ENCODE peak calls at places on chromosome X, in four cellular contexts. One of them, this sample, is unnamed.
A peak's percentile ranks its signal among the peaks of the same experiment; 100 is the strongest.

GRCh38 chrX:118976599-118977340 is 2.4 kb downstream of the LONRF3 start:
- DNase-seq in endothelial cell of umbilical vein: no peak
- DNase-seq in iPS DF 6.9: no peak
- DNase-seq in CD8-positive, alpha-beta T cell: peak; percentile 20
- DNase-seq in this sample: peak; percentile 91

GRCh38 chrX:46444011-46444410 is 101.2 kb downstream of the ZNF674 start:
- DNase-seq in iPS DF 6.9: no peak
- DNase-seq in CD8-positive, alpha-beta T cell: no peak
- DNase-seq in endothelial cell of umbilical vein: peak; percentile 78
- DNase-seq in this sample: no peak

GRCh38 chrX:49991718-49992117 is 69.3 kb downstream of the CLCN5 start:
- DNase-seq in endothelial cell of umbilical vein: no peak
- DNase-seq in CD8-positive, alpha-beta T cell: no peak
- DNase-seq in iPS DF 6.9: no peak
- DNase-seq in this sample: no peak

GRCh38 chrX:68754406-68754805 is 74.4 kb upstream of the EFNB1 start:
- DNase-seq in iPS DF 6.9: no peak
- DNase-seq in CD8-positive, alpha-beta T cell: no peak
- DNase-seq in endothelial cell of umbilical vein: no peak
- DNase-seq in this sample: no peak

GRCh38 chrX:22748093-22748999 is 251.4 kb upstream of the DDX53 start:
- DNase-seq in iPS DF 6.9: no peak
- DNase-seq in CD8-positive, alpha-beta T cell: peak; percentile 41
- DNase-seq in endothelial cell of umbilical vein: peak; percentile 46
- DNase-seq in this sample: peak; percentile 32

GRCh38 chrX:111322231-111322855 is 52.1 kb upstream of the CAPN6 start:
- DNase-seq in iPS DF 6.9: no peak
- DNase-seq in CD8-positive, alpha-beta T cell: no peak
- DNase-seq in endothelial cell of umbilical vein: no peak
- DNase-seq in this sample: no peak

GRCh38 chrX:102155806-102156179 is at the start of gene BEX5:
- DNase-seq in endothelial cell of umbilical vein: peak; percentile 51
- DNase-seq in CD8-positive, alpha-beta T cell: peak; percentile 51
- DNase-seq in iPS DF 6.9: peak; percentile 50
- DNase-seq in this sample: peak; percentile 77

GRCh38 chrX:41542151-41542935 is 95.2 kb downstream of the NYX start:
- DNase-seq in CD8-positive, alpha-beta T cell: no peak
- DNase-seq in endothelial cell of umbilical vein: no peak
- DNase-seq in iPS DF 6.9: no peak
- DNase-seq in this sample: no peak

GRCh38 chrX:108267561-108267960 is 170.7 kb downstream of the COL4A6 start:
- DNase-seq in CD8-positive, alpha-beta T cell: no peak
- DNase-seq in endothelial cell of umbilical vein: no peak
- DNase-seq in iPS DF 6.9: no peak
- DNase-seq in this sample: no peak

GRCh38 chrX:69987691-69988090 is 62.0 kb downstream of the AWAT2 start:
- DNase-seq in CD8-positive, alpha-beta T cell: no peak
- DNase-seq in iPS DF 6.9: no peak
- DNase-seq in endothelial cell of umbilical vein: peak; percentile 7
- DNase-seq in this sample: no peak

GRCh38 chrX:130594453-130594916 is 192.7 kb downstream of the RBMX2 start:
- DNase-seq in CD8-positive, alpha-beta T cell: no peak
- DNase-seq in endothelial cell of umbilical vein: no peak
- DNase-seq in iPS DF 6.9: no peak
- DNase-seq in this sample: no peak

GRCh38 chrX:65750674-65751469 is 83.4 kb downstream of the MSN start:
- DNase-seq in iPS DF 6.9: no peak
- DNase-seq in endothelial cell of umbilical vein: no peak
- DNase-seq in CD8-positive, alpha-beta T cell: peak; percentile 15
- DNase-seq in this sample: peak; percentile 38

GRCh38 chrX:40189018-40189417 is 91.3 kb upstream of the BCOR start:
- DNase-seq in endothelial cell of umbilical vein: no peak
- DNase-seq in CD8-positive, alpha-beta T cell: no peak
- DNase-seq in iPS DF 6.9: no peak
- DNase-seq in this sample: no peak

GRCh38 chrX:130110379-130111219 is at the start of gene ELF4:
- DNase-seq in CD8-positive, alpha-beta T cell: peak; percentile 69
- DNase-seq in endothelial cell of umbilical vein: no peak
- DNase-seq in iPS DF 6.9: no peak
- DNase-seq in this sample: peak; percentile 90

GRCh38 chrX:119008122-119008744 is 33.8 kb downstream of the LONRF3 start:
- DNase-seq in endothelial cell of umbilical vein: peak; percentile 44
- DNase-seq in CD8-positive, alpha-beta T cell: peak; percentile 37
- DNase-seq in iPS DF 6.9: no peak
- DNase-seq in this sample: no peak

GRCh38 chrX:30657542-30658238 is 4.5 kb downstream of the GK start:
- DNase-seq in endothelial cell of umbilical vein: no peak
- DNase-seq in CD8-positive, alpha-beta T cell: no peak
- DNase-seq in iPS DF 6.9: no peak
- DNase-seq in this sample: no peak

GRCh38 chrX:39815621-39816020 is 282.1 kb downstream of the BCOR start:
- DNase-seq in CD8-positive, alpha-beta T cell: no peak
- DNase-seq in iPS DF 6.9: no peak
- DNase-seq in endothelial cell of umbilical vein: no peak
- DNase-seq in this sample: no peak

GRCh38 chrX:85590638-85591037 is 211.2 kb upstream of the POF1B start:
- DNase-seq in endothelial cell of umbilical vein: no peak
- DNase-seq in CD8-positive, alpha-beta T cell: no peak
- DNase-seq in iPS DF 6.9: no peak
- DNase-seq in this sample: no peak

GRCh38 chrX:108511721-108512120 is 72.1 kb downstream of the COL4A5 start:
- DNase-seq in iPS DF 6.9: no peak
- DNase-seq in CD8-positive, alpha-beta T cell: no peak
- DNase-seq in endothelial cell of umbilical vein: no peak
- DNase-seq in this sample: no peak

GRCh38 chrX:10512741-10513140 is 107.6 kb downstream of the MID1 start:
- DNase-seq in CD8-positive, alpha-beta T cell: no peak
- DNase-seq in endothelial cell of umbilical vein: no peak
- DNase-seq in iPS DF 6.9: no peak
- DNase-seq in this sample: no peak

GRCh38 chrX:15854080-15854655 is 445 bp downstream of the AP1S2 start:
- DNase-seq in CD8-positive, alpha-beta T cell: peak; percentile 54
- DNase-seq in iPS DF 6.9: no peak
- DNase-seq in endothelial cell of umbilical vein: no peak
- DNase-seq in this sample: peak; percentile 73

GRCh38 chrX:80181079-80181478 is 166.5 kb downstream of the TBX22 start:
- DNase-seq in endothelial cell of umbilical vein: no peak
- DNase-seq in CD8-positive, alpha-beta T cell: no peak
- DNase-seq in iPS DF 6.9: peak; percentile 13
- DNase-seq in this sample: no peak

GRCh38 chrX:69988955-69989394 is 60.8 kb downstream of the AWAT2 start:
- DNase-seq in iPS DF 6.9: no peak
- DNase-seq in CD8-positive, alpha-beta T cell: no peak
- DNase-seq in endothelial cell of umbilical vein: peak; percentile 77
- DNase-seq in this sample: no peak

GRCh38 chrX:5683996-5684395 is 544.7 kb downstream of the NLGN4X start:
- DNase-seq in endothelial cell of umbilical vein: no peak
- DNase-seq in CD8-positive, alpha-beta T cell: no peak
- DNase-seq in iPS DF 6.9: no peak
- DNase-seq in this sample: no peak

GRCh38 chrX:3743821-3744439 is 30.5 kb upstream of the PRKX start:
- DNase-seq in CD8-positive, alpha-beta T cell: peak; percentile 60
- DNase-seq in endothelial cell of umbilical vein: no peak
- DNase-seq in iPS DF 6.9: no peak
- DNase-seq in this sample: no peak

GRCh38 chrX:41148553-41148952 is 63.3 kb downstream of the USP9X start:
- DNase-seq in iPS DF 6.9: no peak
- DNase-seq in CD8-positive, alpha-beta T cell: no peak
- DNase-seq in endothelial cell of umbilical vein: peak; percentile 62
- DNase-seq in this sample: no peak

GRCh38 chrX:111387470-111387869 is 24.5 kb downstream of the DCX start:
- DNase-seq in endothelial cell of umbilical vein: no peak
- DNase-seq in iPS DF 6.9: no peak
- DNase-seq in CD8-positive, alpha-beta T cell: no peak
- DNase-seq in this sample: no peak

GRCh38 chrX:88863726-88864125 is 116.7 kb downstream of the CPXCR1 start:
- DNase-seq in endothelial cell of umbilical vein: no peak
- DNase-seq in iPS DF 6.9: no peak
- DNase-seq in CD8-positive, alpha-beta T cell: no peak
- DNase-seq in this sample: no peak

GRCh38 chrX:28135378-28136047 is 154.3 kb upstream of the DCAF8L1 start:
- DNase-seq in endothelial cell of umbilical vein: no peak
- DNase-seq in CD8-positive, alpha-beta T cell: no peak
- DNase-seq in iPS DF 6.9: no peak
- DNase-seq in this sample: no peak

GRCh38 chrX:14798805-14799397 is 74.0 kb downstream of the FANCB start:
- DNase-seq in endothelial cell of umbilical vein: no peak
- DNase-seq in CD8-positive, alpha-beta T cell: no peak
- DNase-seq in iPS DF 6.9: no peak
- DNase-seq in this sample: no peak

GRCh38 chrX:47247206-47247998 is 14.6 kb downstream of the USP11 start:
- DNase-seq in iPS DF 6.9: no peak
- DNase-seq in endothelial cell of umbilical vein: no peak
- DNase-seq in CD8-positive, alpha-beta T cell: no peak
- DNase-seq in this sample: no peak

GRCh38 chrX:53241558-53241957 is 16.6 kb upstream of the KDM5C start:
- DNase-seq in CD8-positive, alpha-beta T cell: no peak
- DNase-seq in iPS DF 6.9: no peak
- DNase-seq in endothelial cell of umbilical vein: no peak
- DNase-seq in this sample: no peak

GRCh38 chrX:38627683-38628082 is 66.3 kb downstream of the TSPAN7 start:
- DNase-seq in endothelial cell of umbilical vein: peak; percentile 29
- DNase-seq in CD8-positive, alpha-beta T cell: no peak
- DNase-seq in iPS DF 6.9: peak; percentile 27
- DNase-seq in this sample: no peak

GRCh38 chrX:113400193-113400704 is 559.6 kb upstream of the AMOT start:
- DNase-seq in endothelial cell of umbilical vein: peak; percentile 73
- DNase-seq in CD8-positive, alpha-beta T cell: no peak
- DNase-seq in iPS DF 6.9: peak; percentile 31
- DNase-seq in this sample: no peak

GRCh38 chrX:150984164-150984824 is 1.2 kb downstream of the HMGB3 start:
- DNase-seq in iPS DF 6.9: no peak
- DNase-seq in endothelial cell of umbilical vein: no peak
- DNase-seq in CD8-positive, alpha-beta T cell: no peak
- DNase-seq in this sample: no peak

GRCh38 chrX:107324493-107325310 is 118.3 kb downstream of the DNAAF6 start:
- DNase-seq in iPS DF 6.9: peak; percentile 45
- DNase-seq in endothelial cell of umbilical vein: peak; percentile 2
- DNase-seq in CD8-positive, alpha-beta T cell: no peak
- DNase-seq in this sample: peak; percentile 74

GRCh38 chrX:31350808-31351074 is 278.9 kb upstream of the FTHL17 start:
- DNase-seq in iPS DF 6.9: no peak
- DNase-seq in CD8-positive, alpha-beta T cell: no peak
- DNase-seq in endothelial cell of umbilical vein: no peak
- DNase-seq in this sample: no peak

GRCh38 chrX:107825698-107826285 is at the start of gene MID2:
- DNase-seq in iPS DF 6.9: no peak
- DNase-seq in endothelial cell of umbilical vein: peak; percentile 53
- DNase-seq in CD8-positive, alpha-beta T cell: peak; percentile 50
- DNase-seq in this sample: peak; percentile 79

GRCh38 chrX:96102997-96103396 is 581.6 kb upstream of the DIAPH2 start:
- DNase-seq in endothelial cell of umbilical vein: peak; percentile 1
- DNase-seq in CD8-positive, alpha-beta T cell: no peak
- DNase-seq in iPS DF 6.9: no peak
- DNase-seq in this sample: no peak

DNA sequence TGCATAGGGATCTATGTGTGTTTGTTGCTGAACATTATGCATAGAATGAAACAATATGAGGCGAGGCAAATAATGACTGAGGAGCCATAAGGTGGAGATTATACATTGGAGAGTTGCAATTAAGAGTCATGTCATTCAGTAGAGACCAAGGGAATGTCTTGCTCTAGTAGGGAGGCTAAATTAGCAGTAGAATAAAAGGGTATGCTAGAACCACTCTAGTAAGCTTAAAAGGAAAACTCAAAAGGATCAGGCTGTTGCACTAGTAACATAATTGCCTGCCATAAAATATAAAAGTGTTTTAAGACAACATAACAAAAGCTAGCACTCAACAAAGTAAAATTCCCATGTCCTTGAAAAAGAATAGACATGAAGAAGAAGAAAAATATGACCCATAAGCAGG is 586.2 kb upstream of the DIAPH2 start:
- DNase-seq in CD8-positive, alpha-beta T cell: no peak
- DNase-seq in endothelial cell of umbilical vein: no peak
- DNase-seq in iPS DF 6.9: no peak
- DNase-seq in this sample: no peak
- H3K4me3 ChIP-seq in CD8-positive, alpha-beta T cell: no peak overlapping the region
- H3K4me3 ChIP-seq in endothelial cell of umbilical vein: no peak overlapping the region
- H3K4me3 ChIP-seq in iPS DF 6.9: no peak overlapping the region
- H3K4me3 ChIP-seq in this sample: no peak overlapping the region

DNA sequence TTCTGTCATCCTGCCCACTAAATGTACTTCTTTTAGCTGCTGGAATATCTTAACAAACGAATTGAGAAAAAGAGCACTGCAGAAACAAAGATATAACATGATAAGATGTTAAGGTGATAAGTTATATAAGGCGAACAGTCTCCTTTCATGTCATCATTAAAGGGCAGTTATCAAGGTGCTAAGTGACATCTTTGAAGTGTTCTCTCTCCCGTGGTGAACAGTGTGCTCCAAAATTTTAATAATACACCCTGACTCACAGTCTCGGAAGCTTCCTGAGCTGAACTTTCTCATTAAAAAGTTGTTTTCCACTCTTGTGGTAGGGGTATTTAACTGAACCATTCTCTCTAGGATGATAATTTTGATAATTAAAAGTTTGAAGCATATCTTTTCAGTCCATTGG is 61.6 kb downstream of the PLS3 start:
- DNase-seq in iPS DF 6.9: no peak
- DNase-seq in CD8-positive, alpha-beta T cell: no peak
- DNase-seq in endothelial cell of umbilical vein: no peak
- DNase-seq in this sample: no peak
- H3K4me1 ChIP-seq in iPS DF 6.9: no peaks in the 10 kb centered on the region
- H3K4me1 ChIP-seq in CD8-positive, alpha-beta T cell: no peaks in the 10 kb centered on the region
- H3K4me1 ChIP-seq in endothelial cell of umbilical vein: peaks cover 3% of the 10 kb centered on the region
- H3K4me1 ChIP-seq in this sample: no peaks in the 10 kb centered on the region

DNA sequence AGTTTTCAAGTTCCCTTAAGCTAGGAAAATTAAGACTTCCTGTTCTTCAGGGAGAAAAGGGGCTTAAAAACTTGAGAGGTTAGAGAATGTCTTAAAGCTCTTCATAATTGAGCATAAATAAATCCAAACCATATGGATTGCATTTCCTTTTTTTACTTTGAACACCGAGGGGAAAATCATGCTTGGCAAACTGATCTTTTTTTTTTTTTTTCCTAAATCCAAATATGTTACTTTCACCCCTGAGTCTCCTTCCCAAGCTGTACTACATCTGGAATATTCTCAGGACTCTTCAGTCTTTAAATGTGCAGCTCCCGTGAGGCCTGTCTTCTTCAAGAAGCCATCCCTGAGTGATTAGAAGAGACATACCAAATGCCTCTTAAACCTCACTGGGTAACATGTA is 106.8 kb downstream of the AGTR2 start:
- DNase-seq in endothelial cell of umbilical vein: no peak
- DNase-seq in iPS DF 6.9: no peak
- DNase-seq in CD8-positive, alpha-beta T cell: no peak
- DNase-seq in this sample: no peak
- H3K4me3 ChIP-seq in endothelial cell of umbilical vein: no peak overlapping the region
- H3K4me3 ChIP-seq in iPS DF 6.9: no peak overlapping the region
- H3K4me3 ChIP-seq in CD8-positive, alpha-beta T cell: no peak overlapping the region
- H3K4me3 ChIP-seq in this sample: no peak overlapping the region

GRCh38 chrX:12953420-12953819 is 21.5 kb upstream of the TMSB4X start:
- DNase-seq in CD8-positive, alpha-beta T cell: no peak
- DNase-seq in iPS DF 6.9: no peak
- DNase-seq in endothelial cell of umbilical vein: no peak
- DNase-seq in this sample: no peak
- H3K4me1 ChIP-seq in CD8-positive, alpha-beta T cell: peaks cover 78% of the 10 kb centered on the region
- H3K4me1 ChIP-seq in iPS DF 6.9: no peaks in the 10 kb centered on the region
- H3K4me1 ChIP-seq in endothelial cell of umbilical vein: peaks cover 48% of the 10 kb centered on the region
- H3K4me1 ChIP-seq in this sample: peaks cover 75% of the 10 kb centered on the region

GRCh38 chrX:154800508-154801207 is 4.6 kb downstream of the MPP1 start:
- DNase-seq in CD8-positive, alpha-beta T cell: no peak
- DNase-seq in iPS DF 6.9: no peak
- DNase-seq in endothelial cell of umbilical vein: peak; percentile 21
- DNase-seq in this sample: no peak
- H3K4me3 ChIP-seq in CD8-positive, alpha-beta T cell: no peak overlapping the region
- H3K4me3 ChIP-seq in iPS DF 6.9: no peak overlapping the region
- H3K4me3 ChIP-seq in endothelial cell of umbilical vein: no peak overlapping the region
- H3K4me3 ChIP-seq in this sample: no peak overlapping the region

This sample was measured in upper lobe of left lung.